ENCODE peak calls at places on chromosomes 16 and 17, in ten cellular contexts. One of them, this sample, is unnamed.

GRCh38 chr16:3642397-3643094 is 11.9 kb upstream of the DNASE1 start:
- DNase-seq in effector CD4-positive, alpha-beta T cell: no peak
- DNase-seq in stimulated activated CD4-positive, alpha-beta T cell treated with anti-CD3 and anti-CD28 coated beads, Interleukin-12 subunit alpha, Interleukin-12 subunit beta, amount 100 ng/mL, for 24 hours: no peak
- DNase-seq in breast epithelium: peak
- DNase-seq in AG04449: no peak
- DNase-seq in endothelial cell of umbilical vein: peak
- DNase-seq in activated CD4-positive, CD25-positive, alpha-beta regulatory T cell: no peak
- DNase-seq in natural killer cell treated with Interleukin-12 subunit alpha and Interleukin-12 subunit beta and Interleukin-15 and Interleukin-18, amount 100 ng/mL, for 72 hours: no peak
- DNase-seq in NCI-H526 treated with DMSO at 0.1 percent for 48 hours: no peak
- DNase-seq in activated CD4-positive, alpha-beta T cell treated with anti-CD3 and anti-CD28 coated beads, Interleukin-2, amount 50 U/mL, for 4 hours: no peak
- DNase-seq in this sample: peak

GRCh38 chr17:40025991-40026815 is 11.0 kb downstream of the CSF3 start:
- DNase-seq in effector CD4-positive, alpha-beta T cell: no peak
- DNase-seq in stimulated activated CD4-positive, alpha-beta T cell treated with anti-CD3 and anti-CD28 coated beads, Interleukin-12 subunit alpha, Interleukin-12 subunit beta, amount 100 ng/mL, for 24 hours: no peak
- DNase-seq in breast epithelium: peak
- DNase-seq in AG04449: no peak
- DNase-seq in endothelial cell of umbilical vein: peak
- DNase-seq in activated CD4-positive, CD25-positive, alpha-beta regulatory T cell: no peak
- DNase-seq in natural killer cell treated with Interleukin-12 subunit alpha and Interleukin-12 subunit beta and Interleukin-15 and Interleukin-18, amount 100 ng/mL, for 72 hours: peak
- DNase-seq in NCI-H526 treated with DMSO at 0.1 percent for 48 hours: no peak
- DNase-seq in activated CD4-positive, alpha-beta T cell treated with anti-CD3 and anti-CD28 coated beads, Interleukin-2, amount 50 U/mL, for 4 hours: peak
- DNase-seq in this sample: no peak

GRCh38 chr16:88874938-88875599 is 8.6 kb upstream of the PABPN1L start:
- DNase-seq in effector CD4-positive, alpha-beta T cell: no peak
- DNase-seq in stimulated activated CD4-positive, alpha-beta T cell treated with anti-CD3 and anti-CD28 coated beads, Interleukin-12 subunit alpha, Interleukin-12 subunit beta, amount 100 ng/mL, for 24 hours: no peak
- DNase-seq in breast epithelium: no peak
- DNase-seq in AG04449: no peak
- DNase-seq in endothelial cell of umbilical vein: no peak
- DNase-seq in activated CD4-positive, CD25-positive, alpha-beta regulatory T cell: no peak
- DNase-seq in natural killer cell treated with Interleukin-12 subunit alpha and Interleukin-12 subunit beta and Interleukin-15 and Interleukin-18, amount 100 ng/mL, for 72 hours: no peak
- DNase-seq in NCI-H526 treated with DMSO at 0.1 percent for 48 hours: no peak
- DNase-seq in activated CD4-positive, alpha-beta T cell treated with anti-CD3 and anti-CD28 coated beads, Interleukin-2, amount 50 U/mL, for 4 hours: no peak
- DNase-seq in this sample: no peak

GRCh38 chr16:86664518-86665318 is 86.4 kb downstream of the FOXL1 start:
- DNase-seq in effector CD4-positive, alpha-beta T cell: no peak
- DNase-seq in stimulated activated CD4-positive, alpha-beta T cell treated with anti-CD3 and anti-CD28 coated beads, Interleukin-12 subunit alpha, Interleukin-12 subunit beta, amount 100 ng/mL, for 24 hours: peak
- DNase-seq in breast epithelium: no peak
- DNase-seq in AG04449: peak
- DNase-seq in endothelial cell of umbilical vein: peak
- DNase-seq in activated CD4-positive, CD25-positive, alpha-beta regulatory T cell: no peak
- DNase-seq in natural killer cell treated with Interleukin-12 subunit alpha and Interleukin-12 subunit beta and Interleukin-15 and Interleukin-18, amount 100 ng/mL, for 72 hours: peak
- DNase-seq in NCI-H526 treated with DMSO at 0.1 percent for 48 hours: no peak
- DNase-seq in activated CD4-positive, alpha-beta T cell treated with anti-CD3 and anti-CD28 coated beads, Interleukin-2, amount 50 U/mL, for 4 hours: no peak
- DNase-seq in this sample: no peak

GRCh38 chr16:66064811-66065530 is 301.5 kb upstream of the CDH5 start:
- DNase-seq in effector CD4-positive, alpha-beta T cell: no peak
- DNase-seq in stimulated activated CD4-positive, alpha-beta T cell treated with anti-CD3 and anti-CD28 coated beads, Interleukin-12 subunit alpha, Interleukin-12 subunit beta, amount 100 ng/mL, for 24 hours: no peak
- DNase-seq in breast epithelium: no peak
- DNase-seq in AG04449: no peak
- DNase-seq in endothelial cell of umbilical vein: no peak
- DNase-seq in activated CD4-positive, CD25-positive, alpha-beta regulatory T cell: no peak
- DNase-seq in natural killer cell treated with Interleukin-12 subunit alpha and Interleukin-12 subunit beta and Interleukin-15 and Interleukin-18, amount 100 ng/mL, for 72 hours: no peak
- DNase-seq in NCI-H526 treated with DMSO at 0.1 percent for 48 hours: no peak
- DNase-seq in activated CD4-positive, alpha-beta T cell treated with anti-CD3 and anti-CD28 coated beads, Interleukin-2, amount 50 U/mL, for 4 hours: no peak
- DNase-seq in this sample: no peak

GRCh38 chr17:48627625-48628510 is 1.7 kb upstream of the HOXB9 start:
- DNase-seq in effector CD4-positive, alpha-beta T cell: no peak
- DNase-seq in stimulated activated CD4-positive, alpha-beta T cell treated with anti-CD3 and anti-CD28 coated beads, Interleukin-12 subunit alpha, Interleukin-12 subunit beta, amount 100 ng/mL, for 24 hours: no peak
- DNase-seq in breast epithelium: no peak
- DNase-seq in AG04449: no peak
- DNase-seq in endothelial cell of umbilical vein: no peak
- DNase-seq in activated CD4-positive, CD25-positive, alpha-beta regulatory T cell: no peak
- DNase-seq in natural killer cell treated with Interleukin-12 subunit alpha and Interleukin-12 subunit beta and Interleukin-15 and Interleukin-18, amount 100 ng/mL, for 72 hours: no peak
- DNase-seq in NCI-H526 treated with DMSO at 0.1 percent for 48 hours: no peak
- DNase-seq in activated CD4-positive, alpha-beta T cell treated with anti-CD3 and anti-CD28 coated beads, Interleukin-2, amount 50 U/mL, for 4 hours: no peak
- DNase-seq in this sample: no peak

GRCh38 chr16:86994651-86995171 is 322.5 kb downstream of the C16orf95 start:
- DNase-seq in effector CD4-positive, alpha-beta T cell: no peak
- DNase-seq in stimulated activated CD4-positive, alpha-beta T cell treated with anti-CD3 and anti-CD28 coated beads, Interleukin-12 subunit alpha, Interleukin-12 subunit beta, amount 100 ng/mL, for 24 hours: no peak
- DNase-seq in breast epithelium: no peak
- DNase-seq in AG04449: peak
- DNase-seq in endothelial cell of umbilical vein: peak
- DNase-seq in activated CD4-positive, CD25-positive, alpha-beta regulatory T cell: no peak
- DNase-seq in natural killer cell treated with Interleukin-12 subunit alpha and Interleukin-12 subunit beta and Interleukin-15 and Interleukin-18, amount 100 ng/mL, for 72 hours: no peak
- DNase-seq in NCI-H526 treated with DMSO at 0.1 percent for 48 hours: no peak
- DNase-seq in activated CD4-positive, alpha-beta T cell treated with anti-CD3 and anti-CD28 coated beads, Interleukin-2, amount 50 U/mL, for 4 hours: no peak
- DNase-seq in this sample: no peak

GRCh38 chr16:21156767-21157467 is 1.6 kb upstream of the LDAF1 start:
- DNase-seq in effector CD4-positive, alpha-beta T cell: no peak
- DNase-seq in stimulated activated CD4-positive, alpha-beta T cell treated with anti-CD3 and anti-CD28 coated beads, Interleukin-12 subunit alpha, Interleukin-12 subunit beta, amount 100 ng/mL, for 24 hours: no peak
- DNase-seq in breast epithelium: no peak
- DNase-seq in AG04449: peak
- DNase-seq in endothelial cell of umbilical vein: peak
- DNase-seq in activated CD4-positive, CD25-positive, alpha-beta regulatory T cell: no peak
- DNase-seq in natural killer cell treated with Interleukin-12 subunit alpha and Interleukin-12 subunit beta and Interleukin-15 and Interleukin-18, amount 100 ng/mL, for 72 hours: no peak
- DNase-seq in NCI-H526 treated with DMSO at 0.1 percent for 48 hours: peak
- DNase-seq in activated CD4-positive, alpha-beta T cell treated with anti-CD3 and anti-CD28 coated beads, Interleukin-2, amount 50 U/mL, for 4 hours: no peak
- DNase-seq in this sample: peak

GRCh38 chr16:89749637-89750036 is 28.3 kb downstream of the ZNF276 start:
- DNase-seq in effector CD4-positive, alpha-beta T cell: no peak
- DNase-seq in stimulated activated CD4-positive, alpha-beta T cell treated with anti-CD3 and anti-CD28 coated beads, Interleukin-12 subunit alpha, Interleukin-12 subunit beta, amount 100 ng/mL, for 24 hours: no peak
- DNase-seq in breast epithelium: no peak
- DNase-seq in AG04449: no peak
- DNase-seq in endothelial cell of umbilical vein: no peak
- DNase-seq in activated CD4-positive, CD25-positive, alpha-beta regulatory T cell: no peak
- DNase-seq in natural killer cell treated with Interleukin-12 subunit alpha and Interleukin-12 subunit beta and Interleukin-15 and Interleukin-18, amount 100 ng/mL, for 72 hours: no peak
- DNase-seq in NCI-H526 treated with DMSO at 0.1 percent for 48 hours: no peak
- DNase-seq in activated CD4-positive, alpha-beta T cell treated with anti-CD3 and anti-CD28 coated beads, Interleukin-2, amount 50 U/mL, for 4 hours: no peak
- DNase-seq in this sample: peak

GRCh38 chr17:66980896-66981295 is 16.4 kb downstream of the CACNG4 start:
- DNase-seq in effector CD4-positive, alpha-beta T cell: no peak
- DNase-seq in stimulated activated CD4-positive, alpha-beta T cell treated with anti-CD3 and anti-CD28 coated beads, Interleukin-12 subunit alpha, Interleukin-12 subunit beta, amount 100 ng/mL, for 24 hours: no peak
- DNase-seq in breast epithelium: no peak
- DNase-seq in AG04449: no peak
- DNase-seq in endothelial cell of umbilical vein: no peak
- DNase-seq in activated CD4-positive, CD25-positive, alpha-beta regulatory T cell: no peak
- DNase-seq in natural killer cell treated with Interleukin-12 subunit alpha and Interleukin-12 subunit beta and Interleukin-15 and Interleukin-18, amount 100 ng/mL, for 72 hours: no peak
- DNase-seq in NCI-H526 treated with DMSO at 0.1 percent for 48 hours: no peak
- DNase-seq in activated CD4-positive, alpha-beta T cell treated with anti-CD3 and anti-CD28 coated beads, Interleukin-2, amount 50 U/mL, for 4 hours: no peak
- DNase-seq in this sample: no peak

GRCh38 chr16:30049871-30050270 is 15.7 kb upstream of the ALDOA start:
- DNase-seq in effector CD4-positive, alpha-beta T cell: no peak
- DNase-seq in stimulated activated CD4-positive, alpha-beta T cell treated with anti-CD3 and anti-CD28 coated beads, Interleukin-12 subunit alpha, Interleukin-12 subunit beta, amount 100 ng/mL, for 24 hours: no peak
- DNase-seq in breast epithelium: no peak
- DNase-seq in AG04449: no peak
- DNase-seq in endothelial cell of umbilical vein: no peak
- DNase-seq in activated CD4-positive, CD25-positive, alpha-beta regulatory T cell: no peak
- DNase-seq in natural killer cell treated with Interleukin-12 subunit alpha and Interleukin-12 subunit beta and Interleukin-15 and Interleukin-18, amount 100 ng/mL, for 72 hours: no peak
- DNase-seq in NCI-H526 treated with DMSO at 0.1 percent for 48 hours: no peak
- DNase-seq in activated CD4-positive, alpha-beta T cell treated with anti-CD3 and anti-CD28 coated beads, Interleukin-2, amount 50 U/mL, for 4 hours: no peak
- DNase-seq in this sample: no peak

GRCh38 chr16:27786881-27787625 is 237.1 kb downstream of the KATNIP start:
- DNase-seq in effector CD4-positive, alpha-beta T cell: no peak
- DNase-seq in stimulated activated CD4-positive, alpha-beta T cell treated with anti-CD3 and anti-CD28 coated beads, Interleukin-12 subunit alpha, Interleukin-12 subunit beta, amount 100 ng/mL, for 24 hours: no peak
- DNase-seq in breast epithelium: no peak
- DNase-seq in AG04449: no peak
- DNase-seq in endothelial cell of umbilical vein: no peak
- DNase-seq in activated CD4-positive, CD25-positive, alpha-beta regulatory T cell: no peak
- DNase-seq in natural killer cell treated with Interleukin-12 subunit alpha and Interleukin-12 subunit beta and Interleukin-15 and Interleukin-18, amount 100 ng/mL, for 72 hours: no peak
- DNase-seq in NCI-H526 treated with DMSO at 0.1 percent for 48 hours: no peak
- DNase-seq in activated CD4-positive, alpha-beta T cell treated with anti-CD3 and anti-CD28 coated beads, Interleukin-2, amount 50 U/mL, for 4 hours: no peak
- DNase-seq in this sample: no peak

GRCh38 chr16:70398177-70398743 is 40.6 kb downstream of the ST3GAL2 start:
- DNase-seq in effector CD4-positive, alpha-beta T cell: no peak
- DNase-seq in stimulated activated CD4-positive, alpha-beta T cell treated with anti-CD3 and anti-CD28 coated beads, Interleukin-12 subunit alpha, Interleukin-12 subunit beta, amount 100 ng/mL, for 24 hours: no peak
- DNase-seq in breast epithelium: no peak
- DNase-seq in AG04449: no peak
- DNase-seq in endothelial cell of umbilical vein: no peak
- DNase-seq in activated CD4-positive, CD25-positive, alpha-beta regulatory T cell: no peak
- DNase-seq in natural killer cell treated with Interleukin-12 subunit alpha and Interleukin-12 subunit beta and Interleukin-15 and Interleukin-18, amount 100 ng/mL, for 72 hours: no peak
- DNase-seq in NCI-H526 treated with DMSO at 0.1 percent for 48 hours: no peak
- DNase-seq in activated CD4-positive, alpha-beta T cell treated with anti-CD3 and anti-CD28 coated beads, Interleukin-2, amount 50 U/mL, for 4 hours: no peak
- DNase-seq in this sample: no peak

GRCh38 chr16:85690469-85691064 is 1.8 kb upstream of the GINS2 start:
- DNase-seq in effector CD4-positive, alpha-beta T cell: no peak
- DNase-seq in stimulated activated CD4-positive, alpha-beta T cell treated with anti-CD3 and anti-CD28 coated beads, Interleukin-12 subunit alpha, Interleukin-12 subunit beta, amount 100 ng/mL, for 24 hours: no peak
- DNase-seq in breast epithelium: no peak
- DNase-seq in AG04449: no peak
- DNase-seq in endothelial cell of umbilical vein: no peak
- DNase-seq in activated CD4-positive, CD25-positive, alpha-beta regulatory T cell: no peak
- DNase-seq in natural killer cell treated with Interleukin-12 subunit alpha and Interleukin-12 subunit beta and Interleukin-15 and Interleukin-18, amount 100 ng/mL, for 72 hours: no peak
- DNase-seq in NCI-H526 treated with DMSO at 0.1 percent for 48 hours: no peak
- DNase-seq in activated CD4-positive, alpha-beta T cell treated with anti-CD3 and anti-CD28 coated beads, Interleukin-2, amount 50 U/mL, for 4 hours: no peak
- DNase-seq in this sample: no peak

GRCh38 chr17:27741361-27741861 is 58.9 kb downstream of the NOS2 start:
- DNase-seq in effector CD4-positive, alpha-beta T cell: no peak
- DNase-seq in stimulated activated CD4-positive, alpha-beta T cell treated with anti-CD3 and anti-CD28 coated beads, Interleukin-12 subunit alpha, Interleukin-12 subunit beta, amount 100 ng/mL, for 24 hours: no peak
- DNase-seq in breast epithelium: no peak
- DNase-seq in AG04449: no peak
- DNase-seq in endothelial cell of umbilical vein: peak
- DNase-seq in activated CD4-positive, CD25-positive, alpha-beta regulatory T cell: no peak
- DNase-seq in natural killer cell treated with Interleukin-12 subunit alpha and Interleukin-12 subunit beta and Interleukin-15 and Interleukin-18, amount 100 ng/mL, for 72 hours: no peak
- DNase-seq in NCI-H526 treated with DMSO at 0.1 percent for 48 hours: no peak
- DNase-seq in activated CD4-positive, alpha-beta T cell treated with anti-CD3 and anti-CD28 coated beads, Interleukin-2, amount 50 U/mL, for 4 hours: no peak
- DNase-seq in this sample: no peak

GRCh38 chr16:30060354-30061194 is 5.0 kb upstream of the ALDOA start:
- DNase-seq in effector CD4-positive, alpha-beta T cell: no peak
- DNase-seq in stimulated activated CD4-positive, alpha-beta T cell treated with anti-CD3 and anti-CD28 coated beads, Interleukin-12 subunit alpha, Interleukin-12 subunit beta, amount 100 ng/mL, for 24 hours: no peak
- DNase-seq in breast epithelium: peak
- DNase-seq in AG04449: no peak
- DNase-seq in endothelial cell of umbilical vein: no peak
- DNase-seq in activated CD4-positive, CD25-positive, alpha-beta regulatory T cell: no peak
- DNase-seq in natural killer cell treated with Interleukin-12 subunit alpha and Interleukin-12 subunit beta and Interleukin-15 and Interleukin-18, amount 100 ng/mL, for 72 hours: no peak
- DNase-seq in NCI-H526 treated with DMSO at 0.1 percent for 48 hours: no peak
- DNase-seq in activated CD4-positive, alpha-beta T cell treated with anti-CD3 and anti-CD28 coated beads, Interleukin-2, amount 50 U/mL, for 4 hours: no peak
- DNase-seq in this sample: no peak

GRCh38 chr17:43212641-43213490 is 1.2 kb downstream of the TMEM106A start:
- DNase-seq in effector CD4-positive, alpha-beta T cell: no peak
- DNase-seq in stimulated activated CD4-positive, alpha-beta T cell treated with anti-CD3 and anti-CD28 coated beads, Interleukin-12 subunit alpha, Interleukin-12 subunit beta, amount 100 ng/mL, for 24 hours: no peak
- DNase-seq in breast epithelium: peak
- DNase-seq in AG04449: no peak
- DNase-seq in endothelial cell of umbilical vein: no peak
- DNase-seq in activated CD4-positive, CD25-positive, alpha-beta regulatory T cell: no peak
- DNase-seq in natural killer cell treated with Interleukin-12 subunit alpha and Interleukin-12 subunit beta and Interleukin-15 and Interleukin-18, amount 100 ng/mL, for 72 hours: no peak
- DNase-seq in NCI-H526 treated with DMSO at 0.1 percent for 48 hours: no peak
- DNase-seq in activated CD4-positive, alpha-beta T cell treated with anti-CD3 and anti-CD28 coated beads, Interleukin-2, amount 50 U/mL, for 4 hours: no peak
- DNase-seq in this sample: no peak

GRCh38 chr17:12231027-12231682 is 210.5 kb downstream of the MAP2K4 start:
- DNase-seq in effector CD4-positive, alpha-beta T cell: no peak
- DNase-seq in stimulated activated CD4-positive, alpha-beta T cell treated with anti-CD3 and anti-CD28 coated beads, Interleukin-12 subunit alpha, Interleukin-12 subunit beta, amount 100 ng/mL, for 24 hours: no peak
- DNase-seq in breast epithelium: no peak
- DNase-seq in AG04449: peak
- DNase-seq in endothelial cell of umbilical vein: no peak
- DNase-seq in activated CD4-positive, CD25-positive, alpha-beta regulatory T cell: no peak
- DNase-seq in natural killer cell treated with Interleukin-12 subunit alpha and Interleukin-12 subunit beta and Interleukin-15 and Interleukin-18, amount 100 ng/mL, for 72 hours: no peak
- DNase-seq in NCI-H526 treated with DMSO at 0.1 percent for 48 hours: no peak
- DNase-seq in activated CD4-positive, alpha-beta T cell treated with anti-CD3 and anti-CD28 coated beads, Interleukin-2, amount 50 U/mL, for 4 hours: no peak
- DNase-seq in this sample: no peak

GRCh38 chr16:88569614-88569984 is 604 bp upstream of the ZC3H18 start:
- DNase-seq in effector CD4-positive, alpha-beta T cell: no peak
- DNase-seq in stimulated activated CD4-positive, alpha-beta T cell treated with anti-CD3 and anti-CD28 coated beads, Interleukin-12 subunit alpha, Interleukin-12 subunit beta, amount 100 ng/mL, for 24 hours: no peak
- DNase-seq in breast epithelium: no peak
- DNase-seq in AG04449: no peak
- DNase-seq in endothelial cell of umbilical vein: no peak
- DNase-seq in activated CD4-positive, CD25-positive, alpha-beta regulatory T cell: no peak
- DNase-seq in natural killer cell treated with Interleukin-12 subunit alpha and Interleukin-12 subunit beta and Interleukin-15 and Interleukin-18, amount 100 ng/mL, for 72 hours: no peak
- DNase-seq in NCI-H526 treated with DMSO at 0.1 percent for 48 hours: no peak
- DNase-seq in activated CD4-positive, alpha-beta T cell treated with anti-CD3 and anti-CD28 coated beads, Interleukin-2, amount 50 U/mL, for 4 hours: no peak
- DNase-seq in this sample: peak

GRCh38 chr17:44969144-44969780 is 1.2 kb upstream of the C1QL1 start:
- DNase-seq in effector CD4-positive, alpha-beta T cell: no peak
- DNase-seq in stimulated activated CD4-positive, alpha-beta T cell treated with anti-CD3 and anti-CD28 coated beads, Interleukin-12 subunit alpha, Interleukin-12 subunit beta, amount 100 ng/mL, for 24 hours: no peak
- DNase-seq in breast epithelium: no peak
- DNase-seq in AG04449: no peak
- DNase-seq in endothelial cell of umbilical vein: no peak
- DNase-seq in activated CD4-positive, CD25-positive, alpha-beta regulatory T cell: no peak
- DNase-seq in natural killer cell treated with Interleukin-12 subunit alpha and Interleukin-12 subunit beta and Interleukin-15 and Interleukin-18, amount 100 ng/mL, for 72 hours: no peak
- DNase-seq in NCI-H526 treated with DMSO at 0.1 percent for 48 hours: no peak
- DNase-seq in activated CD4-positive, alpha-beta T cell treated with anti-CD3 and anti-CD28 coated beads, Interleukin-2, amount 50 U/mL, for 4 hours: no peak
- DNase-seq in this sample: no peak